ENCODE peak calls at places on chromosomes 16 and 17, in ten cellular contexts. One of them, this sample, is unnamed.

GRCh38 chr17:8019665-8020064 is 17.2 kb downstream of the GUCY2D start:
- DNase-seq in Karpas-422: no peak
- DNase-seq in stomach: peak
- DNase-seq in colonic mucosa: no peak
- DNase-seq in mesendoderm: no peak
- DNase-seq in tibial nerve: no peak
- DNase-seq in lower lobe of right lung: peak
- DNase-seq in AG04450: no peak
- DNase-seq in testis: no peak
- DNase-seq in lung: no peak
- DNase-seq in this sample: no peak

GRCh38 chr16:82761236-82761635 is 134.5 kb downstream of the CDH13 start:
- DNase-seq in Karpas-422: no peak
- DNase-seq in stomach: peak
- DNase-seq in colonic mucosa: no peak
- DNase-seq in mesendoderm: no peak
- DNase-seq in tibial nerve: peak
- DNase-seq in lower lobe of right lung: peak
- DNase-seq in AG04450: peak
- DNase-seq in testis: peak
- DNase-seq in lung: peak
- DNase-seq in this sample: peak

GRCh38 chr16:53159781-53160436 is 105.1 kb downstream of the CHD9 start:
- DNase-seq in Karpas-422: peak
- DNase-seq in stomach: no peak
- DNase-seq in colonic mucosa: peak
- DNase-seq in mesendoderm: peak
- DNase-seq in tibial nerve: peak
- DNase-seq in lower lobe of right lung: no peak
- DNase-seq in AG04450: peak
- DNase-seq in testis: no peak
- DNase-seq in lung: no peak
- DNase-seq in this sample: no peak

GRCh38 chr17:41397003-41397665 is at the start of gene KRT31:
- DNase-seq in Karpas-422: no peak
- DNase-seq in stomach: no peak
- DNase-seq in colonic mucosa: no peak
- DNase-seq in mesendoderm: no peak
- DNase-seq in tibial nerve: no peak
- DNase-seq in lower lobe of right lung: no peak
- DNase-seq in AG04450: no peak
- DNase-seq in testis: no peak
- DNase-seq in lung: no peak
- DNase-seq in this sample: no peak

GRCh38 chr17:49853470-49854015 is 5.7 kb upstream of the TAC4 start:
- DNase-seq in Karpas-422: no peak
- DNase-seq in stomach: no peak
- DNase-seq in colonic mucosa: no peak
- DNase-seq in mesendoderm: no peak
- DNase-seq in tibial nerve: no peak
- DNase-seq in lower lobe of right lung: no peak
- DNase-seq in AG04450: no peak
- DNase-seq in testis: no peak
- DNase-seq in lung: no peak
- DNase-seq in this sample: no peak

GRCh38 chr17:82458130-82458884 is at the start of gene NARF:
- DNase-seq in Karpas-422: peak
- DNase-seq in stomach: peak
- DNase-seq in colonic mucosa: peak
- DNase-seq in mesendoderm: peak
- DNase-seq in tibial nerve: peak
- DNase-seq in lower lobe of right lung: peak
- DNase-seq in AG04450: peak
- DNase-seq in testis: peak
- DNase-seq in lung: peak
- DNase-seq in this sample: peak

GRCh38 chr16:73215482-73216377 is 167.8 kb upstream of the ZFHX3 start:
- DNase-seq in Karpas-422: no peak
- DNase-seq in stomach: no peak
- DNase-seq in colonic mucosa: no peak
- DNase-seq in mesendoderm: no peak
- DNase-seq in tibial nerve: no peak
- DNase-seq in lower lobe of right lung: no peak
- DNase-seq in AG04450: peak
- DNase-seq in testis: no peak
- DNase-seq in lung: no peak
- DNase-seq in this sample: no peak

GRCh38 chr17:81400154-81400938 is 5.1 kb downstream of the BAHCC1 start:
- DNase-seq in Karpas-422: no peak
- DNase-seq in stomach: peak
- DNase-seq in colonic mucosa: peak
- DNase-seq in mesendoderm: peak
- DNase-seq in tibial nerve: no peak
- DNase-seq in lower lobe of right lung: peak
- DNase-seq in AG04450: no peak
- DNase-seq in testis: no peak
- DNase-seq in lung: no peak
- DNase-seq in this sample: no peak

GRCh38 chr17:32494621-32495346 is 8.0 kb downstream of the CDK5R1 start:
- DNase-seq in Karpas-422: no peak
- DNase-seq in stomach: no peak
- DNase-seq in colonic mucosa: no peak
- DNase-seq in mesendoderm: no peak
- DNase-seq in tibial nerve: no peak
- DNase-seq in lower lobe of right lung: no peak
- DNase-seq in AG04450: no peak
- DNase-seq in testis: no peak
- DNase-seq in lung: no peak
- DNase-seq in this sample: no peak

GRCh38 chr17:39937462-39937861 is 9.9 kb downstream of the LRRC3C start:
- DNase-seq in Karpas-422: no peak
- DNase-seq in stomach: no peak
- DNase-seq in colonic mucosa: no peak
- DNase-seq in mesendoderm: no peak
- DNase-seq in tibial nerve: no peak
- DNase-seq in lower lobe of right lung: no peak
- DNase-seq in AG04450: no peak
- DNase-seq in testis: no peak
- DNase-seq in lung: no peak
- DNase-seq in this sample: no peak

GRCh38 chr17:39939031-39939430 is 11.5 kb downstream of the LRRC3C start:
- DNase-seq in Karpas-422: no peak
- DNase-seq in stomach: no peak
- DNase-seq in colonic mucosa: no peak
- DNase-seq in mesendoderm: no peak
- DNase-seq in tibial nerve: no peak
- DNase-seq in lower lobe of right lung: no peak
- DNase-seq in AG04450: no peak
- DNase-seq in testis: no peak
- DNase-seq in lung: no peak
- DNase-seq in this sample: no peak

GRCh38 chr17:39939588-39940419 is 12.3 kb downstream of the LRRC3C start:
- DNase-seq in Karpas-422: peak
- DNase-seq in stomach: no peak
- DNase-seq in colonic mucosa: no peak
- DNase-seq in mesendoderm: no peak
- DNase-seq in tibial nerve: no peak
- DNase-seq in lower lobe of right lung: no peak
- DNase-seq in AG04450: peak
- DNase-seq in testis: peak
- DNase-seq in lung: no peak
- DNase-seq in this sample: no peak

GRCh38 chr17:39935896-39936295 is 8.4 kb downstream of the LRRC3C start:
- DNase-seq in Karpas-422: no peak
- DNase-seq in stomach: no peak
- DNase-seq in colonic mucosa: no peak
- DNase-seq in mesendoderm: no peak
- DNase-seq in tibial nerve: no peak
- DNase-seq in lower lobe of right lung: no peak
- DNase-seq in AG04450: no peak
- DNase-seq in testis: no peak
- DNase-seq in lung: no peak
- DNase-seq in this sample: no peak

GRCh38 chr17:39938140-39938869 is 10.8 kb downstream of the LRRC3C start:
- DNase-seq in Karpas-422: no peak
- DNase-seq in stomach: no peak
- DNase-seq in colonic mucosa: no peak
- DNase-seq in mesendoderm: no peak
- DNase-seq in tibial nerve: no peak
- DNase-seq in lower lobe of right lung: no peak
- DNase-seq in AG04450: no peak
- DNase-seq in testis: no peak
- DNase-seq in lung: no peak
- DNase-seq in this sample: no peak
- H3K4me3 ChIP-seq in Karpas-422: no peak
- H3K4me3 ChIP-seq in stomach: no peak
- H3K4me3 ChIP-seq in colonic mucosa: no peak
- H3K4me3 ChIP-seq in mesendoderm: no peak
- H3K4me3 ChIP-seq in tibial nerve: no peak
- H3K4me3 ChIP-seq in lower lobe of right lung: no peak
- H3K4me3 ChIP-seq in AG04450: no peak
- H3K4me3 ChIP-seq in testis: no peak
- H3K4me3 ChIP-seq in lung: no peak
- H3K4me3 ChIP-seq in this sample: no peak

DNA sequence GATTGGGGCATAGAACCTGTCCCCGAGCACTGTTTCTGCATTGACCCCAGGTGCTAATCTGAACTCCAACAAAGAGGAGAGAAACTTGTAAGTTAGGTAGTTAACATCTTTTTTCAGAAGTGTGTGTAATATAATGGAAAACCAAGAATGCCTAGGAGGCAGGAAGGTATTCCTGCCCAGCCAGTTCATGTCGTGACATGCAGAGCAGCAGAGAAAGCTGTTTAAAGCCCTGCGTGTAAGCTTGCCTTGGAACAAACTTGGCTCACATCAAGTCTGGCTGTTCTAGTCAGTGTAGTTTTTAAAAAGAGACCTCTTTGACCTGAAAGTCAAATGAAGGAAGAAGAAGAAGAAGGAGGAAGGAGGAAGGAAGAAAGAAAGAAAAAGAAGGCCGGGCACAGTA is 2.1 kb upstream of the GNA13 start:
- DNase-seq in Karpas-422: no peak
- DNase-seq in stomach: peak
- DNase-seq in colonic mucosa: no peak
- DNase-seq in mesendoderm: no peak
- DNase-seq in tibial nerve: no peak
- DNase-seq in lower lobe of right lung: no peak
- DNase-seq in AG04450: no peak
- DNase-seq in testis: no peak
- DNase-seq in lung: no peak
- DNase-seq in this sample: no peak
- H3K27ac ChIP-seq in Karpas-422: no peak
- H3K27ac ChIP-seq in stomach: peak
- H3K27ac ChIP-seq in colonic mucosa: peak
- H3K27ac ChIP-seq in mesendoderm: peak
- H3K27ac ChIP-seq in tibial nerve: peak
- H3K27ac ChIP-seq in lower lobe of right lung: peak
- H3K27ac ChIP-seq in AG04450: no peak
- H3K27ac ChIP-seq in testis: peak
- H3K27ac ChIP-seq in lung: no peak
- H3K27ac ChIP-seq in this sample: peak

GRCh38 chr16:57696240-57696639 is 1.6 kb downstream of the DRC7 start:
- DNase-seq in Karpas-422: no peak
- DNase-seq in stomach: no peak
- DNase-seq in colonic mucosa: no peak
- DNase-seq in mesendoderm: no peak
- DNase-seq in tibial nerve: no peak
- DNase-seq in lower lobe of right lung: no peak
- DNase-seq in AG04450: no peak
- DNase-seq in testis: no peak
- DNase-seq in lung: no peak
- DNase-seq in this sample: no peak

GRCh38 chr16:57694191-57694555 is 433 bp upstream of the DRC7 start:
- DNase-seq in Karpas-422: no peak
- DNase-seq in stomach: peak
- DNase-seq in colonic mucosa: no peak
- DNase-seq in mesendoderm: no peak
- DNase-seq in tibial nerve: no peak
- DNase-seq in lower lobe of right lung: no peak
- DNase-seq in AG04450: no peak
- DNase-seq in testis: no peak
- DNase-seq in lung: no peak
- DNase-seq in this sample: no peak

GRCh38 chr16:57695378-57696054 is 910 bp downstream of the DRC7 start:
- DNase-seq in Karpas-422: no peak
- DNase-seq in stomach: no peak
- DNase-seq in colonic mucosa: no peak
- DNase-seq in mesendoderm: no peak
- DNase-seq in tibial nerve: no peak
- DNase-seq in lower lobe of right lung: no peak
- DNase-seq in AG04450: no peak
- DNase-seq in testis: no peak
- DNase-seq in lung: no peak
- DNase-seq in this sample: no peak

GRCh38 chr16:57693539-57693938 is 1.1 kb upstream of the DRC7 start:
- DNase-seq in Karpas-422: no peak
- DNase-seq in stomach: no peak
- DNase-seq in colonic mucosa: no peak
- DNase-seq in mesendoderm: no peak
- DNase-seq in tibial nerve: no peak
- DNase-seq in lower lobe of right lung: no peak
- DNase-seq in AG04450: no peak
- DNase-seq in testis: no peak
- DNase-seq in lung: no peak
- DNase-seq in this sample: no peak

GRCh38 chr16:57694556-57695377 is at the start of gene DRC7:
- DNase-seq in Karpas-422: peak
- DNase-seq in stomach: peak
- DNase-seq in colonic mucosa: peak
- DNase-seq in mesendoderm: peak
- DNase-seq in tibial nerve: no peak
- DNase-seq in lower lobe of right lung: no peak
- DNase-seq in AG04450: no peak
- DNase-seq in testis: peak
- DNase-seq in lung: peak
- DNase-seq in this sample: peak
- H3K4me3 ChIP-seq in Karpas-422: no peak
- H3K4me3 ChIP-seq in stomach: no peak
- H3K4me3 ChIP-seq in colonic mucosa: no peak
- H3K4me3 ChIP-seq in mesendoderm: no peak
- H3K4me3 ChIP-seq in tibial nerve: peak
- H3K4me3 ChIP-seq in lower lobe of right lung: peak
- H3K4me3 ChIP-seq in AG04450: no peak
- H3K4me3 ChIP-seq in testis: no peak
- H3K4me3 ChIP-seq in lung: no peak
- H3K4me3 ChIP-seq in this sample: no peak

DNA sequence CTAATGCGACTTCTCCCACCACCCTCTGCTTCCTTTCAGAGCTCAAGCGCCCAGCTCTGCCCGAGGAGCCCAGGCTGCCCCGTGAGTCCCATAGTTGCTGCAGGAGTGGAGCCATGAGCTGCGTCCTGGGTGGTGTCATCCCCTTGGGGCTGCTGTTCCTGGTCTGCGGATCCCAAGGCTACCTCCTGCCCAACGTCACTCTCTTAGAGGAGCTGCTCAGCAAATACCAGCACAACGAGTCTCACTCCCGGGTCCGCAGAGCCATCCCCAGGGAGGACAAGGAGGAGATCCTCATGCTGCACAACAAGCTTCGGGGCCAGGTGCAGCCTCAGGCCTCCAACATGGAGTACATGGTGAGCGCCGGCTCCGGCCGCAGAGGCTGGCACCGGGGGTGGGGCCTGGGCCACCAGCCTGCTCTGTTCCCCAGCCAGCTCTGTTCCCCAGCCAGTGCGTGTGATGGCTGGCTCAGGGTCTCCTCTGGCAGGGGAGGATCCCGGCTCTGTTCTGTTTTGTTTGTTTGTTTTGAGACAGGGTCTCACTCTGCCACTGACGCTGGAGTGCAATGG is 18.7 kb downstream of the CRISPLD2 start:
- DNase-seq in Karpas-422: no peak
- DNase-seq in stomach: no peak
- DNase-seq in colonic mucosa: no peak
- DNase-seq in mesendoderm: no peak
- DNase-seq in tibial nerve: no peak
- DNase-seq in lower lobe of right lung: peak
- DNase-seq in AG04450: no peak
- DNase-seq in testis: no peak
- DNase-seq in lung: no peak
- DNase-seq in this sample: no peak
- H3K27ac ChIP-seq in Karpas-422: no peak
- H3K27ac ChIP-seq in stomach: peak
- H3K27ac ChIP-seq in colonic mucosa: no peak
- H3K27ac ChIP-seq in mesendoderm: no peak
- H3K27ac ChIP-seq in tibial nerve: peak
- H3K27ac ChIP-seq in lower lobe of right lung: no peak
- H3K27ac ChIP-seq in AG04450: peak
- H3K27ac ChIP-seq in testis: peak
- H3K27ac ChIP-seq in lung: no peak
- H3K27ac ChIP-seq in this sample: peak